ENCODE peak calls at places on chromosomes 5 and 9, in eight cellular contexts. One of them, this sample, is unnamed.
A peak's percentile ranks its signal among the peaks of the same experiment; 100 is the strongest.

GRCh38 chr5:127950707-127951356 is 132.7 kb upstream of the SLC12A2 start:
- DNase-seq in suprapubic skin: no peak
- DNase-seq in body of pancreas: no peak
- DNase-seq in right atrium auricular region: no peak
- DNase-seq in thyroid gland: no peak
- DNase-seq in PC-3: peak; percentile 79
- DNase-seq in left ventricle myocardium inferior: no peak
- DNase-seq in pancreas: no peak
- DNase-seq in this sample: peak; percentile 38

GRCh38 chr5:103804714-103805113 is 242.1 kb upstream of the NUDT12 start:
- DNase-seq in body of pancreas: no peak
- DNase-seq in thyroid gland: no peak
- DNase-seq in pancreas: no peak
- DNase-seq in left ventricle myocardium inferior: no peak
- DNase-seq in suprapubic skin: no peak
- DNase-seq in PC-3: peak; percentile 71
- DNase-seq in right atrium auricular region: no peak
- DNase-seq in this sample: no peak

GRCh38 chr9:89380437-89381307 is 62.4 kb downstream of the SECISBP2 start:
- DNase-seq in pancreas: no peak
- DNase-seq in body of pancreas: no peak
- DNase-seq in suprapubic skin: no peak
- DNase-seq in right atrium auricular region: no peak
- DNase-seq in thyroid gland: peak; percentile 83
- DNase-seq in PC-3: no peak
- DNase-seq in left ventricle myocardium inferior: no peak
- DNase-seq in this sample: no peak

GRCh38 chr5:153525536-153525935 is 35.1 kb downstream of the GRIA1 start:
- DNase-seq in PC-3: no peak
- DNase-seq in body of pancreas: no peak
- DNase-seq in pancreas: no peak
- DNase-seq in thyroid gland: no peak
- DNase-seq in right atrium auricular region: no peak
- DNase-seq in left ventricle myocardium inferior: no peak
- DNase-seq in suprapubic skin: no peak
- DNase-seq in this sample: no peak

GRCh38 chr5:77741608-77742007 is 34.5 kb downstream of the TBCA start:
- DNase-seq in right atrium auricular region: no peak
- DNase-seq in pancreas: no peak
- DNase-seq in thyroid gland: no peak
- DNase-seq in left ventricle myocardium inferior: no peak
- DNase-seq in body of pancreas: no peak
- DNase-seq in suprapubic skin: no peak
- DNase-seq in PC-3: no peak
- DNase-seq in this sample: no peak

GRCh38 chr5:116137544-116138378 is 52.9 kb downstream of the COMMD10 start:
- DNase-seq in thyroid gland: no peak
- DNase-seq in pancreas: no peak
- DNase-seq in body of pancreas: no peak
- DNase-seq in PC-3: peak; percentile 68
- DNase-seq in right atrium auricular region: no peak
- DNase-seq in left ventricle myocardium inferior: no peak
- DNase-seq in suprapubic skin: no peak
- DNase-seq in this sample: no peak

GRCh38 chr5:1016036-1016435 is 7.4 kb downstream of the NKD2 start:
- DNase-seq in right atrium auricular region: no peak
- DNase-seq in PC-3: no peak
- DNase-seq in body of pancreas: peak; percentile 47
- DNase-seq in suprapubic skin: no peak
- DNase-seq in left ventricle myocardium inferior: peak; percentile 13
- DNase-seq in thyroid gland: no peak
- DNase-seq in pancreas: no peak
- DNase-seq in this sample: peak; percentile 65

GRCh38 chr5:171601266-171601881 is 181.9 kb downstream of the FGF18 start:
- DNase-seq in left ventricle myocardium inferior: no peak
- DNase-seq in body of pancreas: no peak
- DNase-seq in right atrium auricular region: no peak
- DNase-seq in PC-3: no peak
- DNase-seq in pancreas: no peak
- DNase-seq in thyroid gland: peak; percentile 44
- DNase-seq in suprapubic skin: no peak
- DNase-seq in this sample: no peak

GRCh38 chr5:14143843-14144585 is 872 bp downstream of the TRIO start:
- DNase-seq in body of pancreas: peak; percentile 48
- DNase-seq in thyroid gland: peak; percentile 44
- DNase-seq in pancreas: peak; percentile 37
- DNase-seq in right atrium auricular region: peak; percentile 60
- DNase-seq in left ventricle myocardium inferior: peak; percentile 49
- DNase-seq in suprapubic skin: peak; percentile 68
- DNase-seq in PC-3: peak; percentile 23
- DNase-seq in this sample: no peak

GRCh38 chr5:100270323-100270771 is 264.8 kb upstream of the FAM174A start:
- DNase-seq in right atrium auricular region: no peak
- DNase-seq in left ventricle myocardium inferior: no peak
- DNase-seq in body of pancreas: no peak
- DNase-seq in pancreas: no peak
- DNase-seq in thyroid gland: no peak
- DNase-seq in PC-3: peak; percentile 9
- DNase-seq in suprapubic skin: no peak
- DNase-seq in this sample: no peak

GRCh38 chr9:98520221-98520920 is 188.4 kb downstream of the GABBR2 start:
- DNase-seq in pancreas: no peak
- DNase-seq in right atrium auricular region: no peak
- DNase-seq in suprapubic skin: no peak
- DNase-seq in body of pancreas: no peak
- DNase-seq in left ventricle myocardium inferior: no peak
- DNase-seq in PC-3: no peak
- DNase-seq in thyroid gland: no peak
- DNase-seq in this sample: no peak

GRCh38 chr9:95078516-95078915 is 239.0 kb downstream of the FANCC start:
- DNase-seq in PC-3: no peak
- DNase-seq in body of pancreas: peak; percentile 22
- DNase-seq in left ventricle myocardium inferior: no peak
- DNase-seq in pancreas: peak; percentile 6
- DNase-seq in thyroid gland: no peak
- DNase-seq in suprapubic skin: peak; percentile 53
- DNase-seq in right atrium auricular region: no peak
- DNase-seq in this sample: no peak
- H3K27ac ChIP-seq in PC-3: no peak overlapping the region
- H3K27ac ChIP-seq in body of pancreas: no peak overlapping the region
- H3K27ac ChIP-seq in left ventricle myocardium inferior: peak overlapping the region; percentile 90
- H3K27ac ChIP-seq in pancreas: no peak overlapping the region
- H3K27ac ChIP-seq in thyroid gland: peak overlapping the region; percentile 59
- H3K27ac ChIP-seq in suprapubic skin: peak overlapping the region; percentile 46
- H3K27ac ChIP-seq in right atrium auricular region: peak overlapping the region; percentile 52
- H3K27ac ChIP-seq in this sample: peak overlapping the region; percentile 52

GRCh38 chr5:168796840-168797548 is 217.8 kb upstream of the PANK3 start:
- DNase-seq in left ventricle myocardium inferior: no peak
- DNase-seq in thyroid gland: no peak
- DNase-seq in suprapubic skin: no peak
- DNase-seq in body of pancreas: no peak
- DNase-seq in right atrium auricular region: no peak
- DNase-seq in pancreas: no peak
- DNase-seq in PC-3: no peak
- DNase-seq in this sample: no peak
- TF ChIP-seq CTCF in left ventricle myocardium inferior: no peak
- TF ChIP-seq CTCF in thyroid gland: no peak
- TF ChIP-seq CTCF in suprapubic skin: no peak
- TF ChIP-seq CTCF in body of pancreas: no peak
- TF ChIP-seq CTCF in right atrium auricular region: no peak
- TF ChIP-seq CTCF in pancreas: no peak
- TF ChIP-seq CTCF in PC-3: no peak
- TF ChIP-seq CTCF in this sample: no peak

GRCh38 chr9:133614056-133614455 is 4.9 kb upstream of the FAM163B start:
- DNase-seq in body of pancreas: no peak
- DNase-seq in right atrium auricular region: no peak
- DNase-seq in pancreas: no peak
- DNase-seq in PC-3: no peak
- DNase-seq in thyroid gland: no peak
- DNase-seq in suprapubic skin: no peak
- DNase-seq in left ventricle myocardium inferior: peak; percentile 1
- DNase-seq in this sample: no peak

GRCh38 chr9:133615897-133616188 is 6.7 kb upstream of the FAM163B start:
- DNase-seq in left ventricle myocardium inferior: no peak
- DNase-seq in right atrium auricular region: no peak
- DNase-seq in pancreas: no peak
- DNase-seq in body of pancreas: no peak
- DNase-seq in PC-3: no peak
- DNase-seq in suprapubic skin: no peak
- DNase-seq in thyroid gland: no peak
- DNase-seq in this sample: no peak

GRCh38 chr9:133616643-133617405 is 7.6 kb upstream of the FAM163B start:
- DNase-seq in thyroid gland: no peak
- DNase-seq in suprapubic skin: no peak
- DNase-seq in left ventricle myocardium inferior: no peak
- DNase-seq in right atrium auricular region: no peak
- DNase-seq in PC-3: no peak
- DNase-seq in body of pancreas: no peak
- DNase-seq in pancreas: no peak
- DNase-seq in this sample: no peak

GRCh38 chr9:133614678-133615077 is 5.5 kb upstream of the FAM163B start:
- DNase-seq in thyroid gland: no peak
- DNase-seq in body of pancreas: no peak
- DNase-seq in right atrium auricular region: no peak
- DNase-seq in left ventricle myocardium inferior: no peak
- DNase-seq in PC-3: no peak
- DNase-seq in suprapubic skin: no peak
- DNase-seq in pancreas: no peak
- DNase-seq in this sample: no peak

DNA sequence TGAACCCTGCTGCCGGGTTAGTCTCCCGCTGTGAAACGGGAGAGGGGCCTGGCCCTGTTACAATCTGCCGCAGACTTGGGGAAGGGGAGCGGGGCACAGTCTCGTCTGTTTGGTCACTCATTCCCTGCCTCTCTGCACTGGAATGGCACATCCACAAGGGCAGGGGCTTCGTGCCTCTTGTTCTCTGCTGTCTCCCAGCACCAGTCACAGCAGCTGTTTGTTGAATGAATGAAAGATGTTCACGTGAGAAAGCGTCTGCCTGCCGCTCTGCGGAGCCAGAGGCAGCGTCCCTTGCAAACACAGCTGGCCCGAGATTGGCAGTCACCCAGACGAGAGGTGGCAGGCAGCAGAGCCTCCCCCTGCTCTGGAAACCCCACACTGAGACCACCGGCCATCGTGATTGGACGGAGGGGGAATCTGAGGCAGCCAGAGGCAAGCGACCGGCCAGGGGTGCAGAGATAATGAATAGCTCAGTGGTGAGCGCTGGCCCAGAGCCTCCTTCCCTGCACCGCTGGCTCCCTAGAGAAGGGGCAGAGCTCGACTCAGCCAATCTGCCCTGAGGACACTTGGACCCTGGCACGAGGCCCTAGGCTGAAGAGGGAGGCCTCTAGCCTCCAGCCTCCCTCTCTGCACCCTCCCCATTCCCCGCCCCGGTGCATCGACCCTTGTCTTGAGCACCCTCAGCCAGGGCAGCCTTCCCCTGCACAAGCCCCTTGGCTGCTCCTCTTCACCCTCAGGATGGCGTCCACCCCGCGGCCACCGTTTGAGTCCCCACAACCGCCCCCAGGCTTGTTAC is 6.1 kb upstream of the FAM163B start:
- DNase-seq in right atrium auricular region: no peak
- DNase-seq in thyroid gland: peak; percentile 20
- DNase-seq in PC-3: no peak
- DNase-seq in suprapubic skin: no peak
- DNase-seq in body of pancreas: no peak
- DNase-seq in left ventricle myocardium inferior: no peak
- DNase-seq in pancreas: no peak
- DNase-seq in this sample: no peak
- H3K27me3 ChIP-seq in right atrium auricular region: no peaks in the 10 kb centered on the region
- H3K27me3 ChIP-seq in thyroid gland: no peaks in the 10 kb centered on the region
- H3K27me3 ChIP-seq in PC-3: peaks cover 88% of the 10 kb centered on the region
- H3K27me3 ChIP-seq in suprapubic skin: peaks cover 88% of the 10 kb centered on the region
- H3K27me3 ChIP-seq in body of pancreas: no peaks in the 10 kb centered on the region
- H3K27me3 ChIP-seq in left ventricle myocardium inferior: peaks cover 99% of the 10 kb centered on the region
- H3K27me3 ChIP-seq in pancreas: peaks cover 4% of the 10 kb centered on the region
- H3K27me3 ChIP-seq in this sample: no peaks in the 10 kb centered on the region

DNA sequence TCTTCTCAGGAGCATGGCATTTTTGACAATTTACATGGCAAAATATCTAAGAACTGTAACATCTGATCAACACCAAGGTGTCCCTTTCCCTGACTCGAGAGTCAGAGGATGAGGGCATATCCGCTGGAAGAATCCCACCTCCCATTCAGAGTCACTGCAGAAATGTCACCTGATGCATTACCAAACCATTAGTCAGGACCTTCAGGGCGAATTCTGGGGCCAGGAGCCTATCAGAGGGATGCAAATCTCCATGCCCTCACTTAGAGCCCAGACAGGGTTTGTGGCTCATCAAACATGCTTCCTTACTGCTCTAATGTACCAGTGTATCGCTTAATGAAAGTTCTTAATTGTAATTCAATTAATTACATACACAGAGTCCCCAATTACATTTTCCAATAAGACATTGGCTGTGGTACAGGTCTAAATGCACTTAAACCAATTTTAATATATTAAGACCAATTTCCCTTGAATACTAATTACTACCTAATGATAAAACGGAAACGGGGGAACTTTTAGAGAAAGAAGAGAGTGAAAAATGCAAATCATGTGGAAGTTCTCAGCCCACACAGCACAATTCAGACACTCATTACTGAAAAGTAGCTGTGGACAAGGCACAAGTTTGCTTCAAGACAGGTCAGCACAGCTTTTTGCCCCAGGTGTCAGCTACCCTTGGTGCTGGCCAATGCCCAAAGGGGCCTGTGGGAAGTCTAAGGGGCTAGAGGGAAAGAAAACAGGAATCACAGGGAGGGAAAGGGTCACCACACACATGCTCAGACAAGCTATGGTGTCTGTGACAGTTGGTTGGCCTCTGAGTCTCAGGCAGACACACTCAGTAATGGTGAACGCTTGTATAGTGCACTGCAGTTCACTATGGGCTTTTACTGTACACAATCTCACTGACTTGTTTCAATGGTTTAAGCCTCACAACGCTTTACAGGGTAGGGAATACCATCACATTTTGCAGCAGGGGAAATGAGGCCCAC is 211.6 kb downstream of the MAPKAP1 start:
- DNase-seq in pancreas: no peak
- DNase-seq in PC-3: peak; percentile 79
- DNase-seq in suprapubic skin: no peak
- DNase-seq in right atrium auricular region: no peak
- DNase-seq in left ventricle myocardium inferior: no peak
- DNase-seq in thyroid gland: no peak
- DNase-seq in body of pancreas: no peak
- DNase-seq in this sample: no peak
- H3K27ac ChIP-seq in pancreas: no peak overlapping the region
- H3K27ac ChIP-seq in PC-3: peak overlapping the region; percentile 50
- H3K27ac ChIP-seq in suprapubic skin: no peak overlapping the region
- H3K27ac ChIP-seq in right atrium auricular region: no peak overlapping the region
- H3K27ac ChIP-seq in left ventricle myocardium inferior: no peak overlapping the region
- H3K27ac ChIP-seq in thyroid gland: no peak overlapping the region
- H3K27ac ChIP-seq in body of pancreas: no peak overlapping the region
- H3K27ac ChIP-seq in this sample: no peak overlapping the region